ENCODE peak calls at places on chromosomes 7 and 10, in eight cellular contexts. Y is stimulated activated CD8-positive, alpha-beta memory T cell treated with anti-CD3 and anti-CD28 coated beads, Interleukin-2, amount 100 ng/mL, for 1 hour; Z is CD8-positive, alpha-beta T cell; O is effector CD4-positive, alpha-beta T cell; E is neural progenitor cell; A is K562; I is neural crest cell; M is left colon. S is an unnamed sample.
A peak's percentile ranks its signal among the peaks of the same experiment; 100 is the strongest.

GRCh38 chr10:49571419-49571818 is 32.5 kb upstream of the ERCC6 start:
- DNase-seq in Y (no peak), Z (no peak), O (no peak), E (no peak), A (peak; percentile 5), I (no peak), M (no peak), S (no peak)

GRCh38 chr7:2873686-2874551 is 29.8 kb upstream of the GNA12 start:
- DNase-seq in Y (no peak), Z (no peak), O (no peak), E (peak; percentile 30), A (peak; percentile 62), I (no peak), M (no peak), S (no peak)

GRCh38 chr10:77157248-77158019 is 480.2 kb downstream of the KCNMA1 start:
- DNase-seq in Y (no peak), Z (no peak), O (no peak), E (no peak), A (no peak), I (no peak), M (peak; percentile 67), S (no peak)

GRCh38 chr7:111392976-111393762 is 169.1 kb downstream of the IMMP2L start:
- DNase-seq in Y (no peak), Z (no peak), O (no peak), E (peak; percentile 52), A (no peak), I (no peak), M (no peak), S (no peak)

GRCh38 chr7:132355048-132355447 is 221.2 kb downstream of the PLXNA4 start:
- DNase-seq in Y (no peak), Z (no peak), O (no peak), E (no peak), A (no peak), I (no peak), M (no peak), S (no peak)

GRCh38 chr7:105849122-105849855 is 27.1 kb downstream of the ATXN7L1 start:
- DNase-seq in Y (peak; percentile 62), Z (peak; percentile 84), O (peak; percentile 43), E (no peak), A (no peak), I (no peak), M (no peak), S (no peak)

GRCh38 chr7:149569726-149570422 is 72.3 kb upstream of the ZNF746 start:
- DNase-seq in Y (no peak), Z (no peak), O (no peak), E (peak; percentile 62), A (no peak), I (no peak), M (no peak), S (no peak)

GRCh38 chr10:92995509-92995908 is 65.1 kb upstream of the CYP26C1 start:
- DNase-seq in Y (no peak), Z (no peak), O (no peak), E (no peak), A (no peak), I (no peak), M (no peak), S (no peak)

GRCh38 chr10:103995134-103995533 is 28.2 kb downstream of the SLK start:
- DNase-seq in Y (no peak), Z (no peak), O (no peak), E (no peak), A (no peak), I (no peak), M (no peak), S (no peak)

GRCh38 chr10:16195178-16195769 is 241.5 kb upstream of the PTER start:
- DNase-seq in Y (no peak), Z (no peak), O (no peak), E (no peak), A (no peak), I (no peak), M (no peak), S (no peak)

S was measured in cerebellum.